ENCODE peak calls at places on chromosomes 6 and 20, in ten cellular contexts. J is cardiac muscle cell; D is mammary epithelial cell; P is CD4-positive, alpha-beta T cell; S is fibroblast of lung; F is prostate gland; M is right cardiac atrium; Z is GM23248; B is uterus; R is sigmoid colon. E is an unnamed sample.

GRCh38 chr20:61044499-61044898 is 207.6 kb upstream of the CDH4 start:
- DNase-seq in J (no peak), D (no peak), P (no peak), S (no peak), F (no peak), M (no peak), Z (peak; percentile 2), B (no peak), R (no peak), E (no peak)

GRCh38 chr6:158431560-158431959 is 119.3 kb downstream of the TULP4 start:
- DNase-seq in J (no peak), D (no peak), P (no peak), S (no peak), F (no peak), M (no peak), Z (no peak), B (no peak), R (no peak), E (no peak)

GRCh38 chr6:112109267-112109666 is 21.9 kb downstream of the FAM229B start:
- DNase-seq in J (peak; percentile 35), D (no peak), P (no peak), S (peak; percentile 33), F (no peak), M (no peak), Z (no peak), B (no peak), R (peak; percentile 64), E (no peak)

GRCh38 chr20:40540163-40540562 is 148.9 kb downstream of the MAFB start:
- DNase-seq in J (no peak), D (no peak), P (no peak), S (no peak), F (peak; percentile 43), M (no peak), Z (no peak), B (no peak), R (no peak), E (no peak)

GRCh38 chr20:3047486-3048419 is 1.9 kb downstream of the MRPS26 start:
- DNase-seq in J (no peak), D (no peak), P (no peak), S (no peak), F (no peak), M (no peak), Z (no peak), B (no peak), R (no peak), E (no peak)

GRCh38 chr6:44738652-44739141 is 351.2 kb downstream of the CDC5L start:
- DNase-seq in J (peak; percentile 25), D (peak; percentile 21), P (no peak), S (peak; percentile 77), F (no peak), M (no peak), Z (peak; percentile 83), B (peak; percentile 34), R (no peak), E (peak; percentile 93)

GRCh38 chr6:91476000-91476399 is 889.1 kb upstream of the MAP3K7 start:
- DNase-seq in J (peak; percentile 42), D (peak; percentile 27), P (no peak), S (peak; percentile 89), F (no peak), M (no peak), Z (no peak), B (no peak), R (no peak), E (peak; percentile 76)

GRCh38 chr6:92201618-92202017 is 1217.7 kb downstream of the EPHA7 start:
- DNase-seq in J (no peak), D (no peak), P (no peak), S (peak; percentile 1), F (no peak), M (no peak), Z (no peak), B (no peak), R (no peak), E (no peak)

GRCh38 chr6:111428803-111429202 is 54.2 kb downstream of the REV3L start:
- DNase-seq in J (no peak), D (no peak), P (no peak), S (no peak), F (no peak), M (no peak), Z (no peak), B (no peak), R (no peak), E (no peak)

GRCh38 chr6:56145616-56146015 is 101.8 kb downstream of the COL21A1 start:
- DNase-seq in J (no peak), D (no peak), P (no peak), S (peak; percentile 33), F (no peak), M (no peak), Z (peak; percentile 28), B (no peak), R (no peak), E (no peak)

GRCh38 chr6:1179571-1180459 is 132.1 kb upstream of the FOXQ1 start:
- DNase-seq in J (no peak), D (no peak), P (no peak), S (no peak), F (no peak), M (no peak), Z (no peak), B (no peak), R (no peak), E (no peak)

GRCh38 chr6:137490961-137491360 is 3.2 kb downstream of the OLIG3 start:
- DNase-seq in J (no peak), D (no peak), P (no peak), S (no peak), F (no peak), M (no peak), Z (no peak), B (no peak), R (no peak), E (no peak)
- H3K27me3 ChIP-seq in J (peaks cover 100% of the 10 kb centered on the region), D (peaks cover 72% of the 10 kb centered on the region), P (peaks cover 99% of the 10 kb centered on the region), S (peaks cover 91% of the 10 kb centered on the region), F (peaks cover 69% of the 10 kb centered on the region), M (no peaks in the 10 kb centered on the region), Z (peaks cover 96% of the 10 kb centered on the region), B (peaks cover 84% of the 10 kb centered on the region), R (peaks cover 95% of the 10 kb centered on the region), E (peaks cover 62% of the 10 kb centered on the region)

DNA sequence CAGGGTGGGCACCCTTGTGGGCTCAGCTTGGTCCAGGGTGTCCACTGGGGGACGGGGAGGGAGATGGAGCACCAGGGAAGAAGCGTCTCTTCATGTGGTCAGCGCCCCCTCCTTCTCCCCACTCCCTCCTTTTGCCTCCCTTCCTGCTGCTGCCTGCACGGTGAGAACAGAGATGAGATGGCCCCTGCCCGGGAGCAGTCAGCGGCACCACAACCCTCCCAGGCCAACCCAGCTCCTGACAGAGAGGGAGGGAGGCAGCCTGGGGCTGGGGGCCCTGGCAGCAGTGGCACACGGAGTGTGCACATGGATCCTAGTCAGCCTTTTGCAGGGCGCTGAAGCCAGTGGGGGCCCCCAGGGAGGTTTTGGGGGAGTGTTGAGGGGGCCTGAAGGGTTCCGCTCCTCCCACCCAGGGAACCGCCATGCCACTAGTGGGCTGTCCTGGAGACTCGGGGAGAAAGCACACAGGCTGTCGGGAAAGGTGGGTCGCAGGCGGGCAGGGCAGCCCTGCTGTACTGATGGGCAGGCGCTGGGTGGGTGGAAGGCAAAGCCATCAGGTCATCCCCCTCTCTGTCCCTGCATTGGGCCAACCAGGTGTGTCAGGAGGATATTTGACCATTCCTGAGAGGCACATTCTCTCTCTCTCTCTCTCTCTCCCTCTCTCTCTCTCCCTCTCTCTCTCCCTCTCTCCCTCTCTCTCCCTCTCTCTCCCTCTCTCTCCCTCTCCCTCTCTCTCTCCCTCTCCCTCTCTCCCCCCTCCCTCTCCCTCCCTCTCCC is 94.3 kb upstream of the BHLHE23 start:
- DNase-seq in J (no peak), D (no peak), P (peak; percentile 30), S (no peak), F (no peak), M (peak; percentile 37), Z (no peak), B (no peak), R (peak; percentile 56), E (no peak)
- H3K27me3 ChIP-seq in J (peaks cover 88% of the 10 kb centered on the region), D (peaks cover 2% of the 10 kb centered on the region), P (no peaks in the 10 kb centered on the region), S (no peaks in the 10 kb centered on the region), F (peaks cover 13% of the 10 kb centered on the region), M (no peaks in the 10 kb centered on the region), Z (peaks cover 4% of the 10 kb centered on the region), B (no peaks in the 10 kb centered on the region), R (peaks cover 25% of the 10 kb centered on the region), E (peaks cover 26% of the 10 kb centered on the region)

DNA sequence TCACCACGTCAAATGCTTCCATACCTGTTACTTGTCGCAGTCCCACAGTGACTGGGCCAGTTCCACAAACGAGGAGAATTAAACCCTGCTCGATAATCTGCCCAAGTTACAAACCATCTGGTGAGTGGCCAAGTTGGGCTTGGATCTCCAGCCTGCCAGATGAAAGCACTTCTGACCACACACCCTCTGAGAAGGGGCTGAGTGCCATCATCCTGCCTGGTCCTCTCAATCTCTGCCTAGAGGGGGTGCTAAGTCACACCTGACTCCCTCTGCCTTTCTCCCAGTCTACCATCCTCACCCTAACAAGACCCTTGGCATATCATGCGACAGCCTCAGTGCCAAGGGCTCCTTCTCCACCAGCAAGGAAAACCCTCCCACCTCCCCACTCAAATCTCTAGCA is 15.8 kb downstream of the RRP36 start:
- DNase-seq in J (no peak), D (no peak), P (no peak), S (no peak), F (no peak), M (no peak), Z (no peak), B (no peak), R (no peak), E (no peak)
- H3K27me3 ChIP-seq in J (no peaks in the 10 kb centered on the region), D (no peaks in the 10 kb centered on the region), P (no peaks in the 10 kb centered on the region), S (no peaks in the 10 kb centered on the region), F (no peaks in the 10 kb centered on the region), M (no peaks in the 10 kb centered on the region), Z (no peaks in the 10 kb centered on the region), B (no peaks in the 10 kb centered on the region), R (no peaks in the 10 kb centered on the region), E (no peaks in the 10 kb centered on the region)

GRCh38 chr6:36387440-36388303 is at the start of gene ETV7:
- DNase-seq in J (peak; percentile 16), D (peak; percentile 35), P (peak; percentile 52), S (peak; percentile 8), F (peak; percentile 23), M (peak; percentile 68), Z (peak; percentile 70), B (peak; percentile 39), R (peak; percentile 66), E (peak; percentile 38)
- H3K27me3 ChIP-seq in J (peaks cover 81% of the 10 kb centered on the region), D (no peaks in the 10 kb centered on the region), P (peaks cover 6% of the 10 kb centered on the region), S (peaks cover 9% of the 10 kb centered on the region), F (no peaks in the 10 kb centered on the region), M (no peaks in the 10 kb centered on the region), Z (peaks cover 9% of the 10 kb centered on the region), B (no peaks in the 10 kb centered on the region), R (no peaks in the 10 kb centered on the region), E (no peaks in the 10 kb centered on the region)

GRCh38 chr6:124022641-124023040 is 219.0 kb downstream of the NKAIN2 start:
- DNase-seq in J (no peak), D (no peak), P (no peak), S (no peak), F (no peak), M (no peak), Z (no peak), B (no peak), R (no peak), E (no peak)

GRCh38 chr6:124029535-124029934 is 225.9 kb downstream of the NKAIN2 start:
- DNase-seq in J (no peak), D (no peak), P (no peak), S (no peak), F (no peak), M (no peak), Z (no peak), B (no peak), R (no peak), E (no peak)

GRCh38 chr6:124028117-124028516 is 224.5 kb downstream of the NKAIN2 start:
- DNase-seq in J (peak; percentile 36), D (no peak), P (no peak), S (peak; percentile 21), F (no peak), M (no peak), Z (no peak), B (no peak), R (no peak), E (no peak)

GRCh38 chr6:124026645-124027044 is 223.0 kb downstream of the NKAIN2 start:
- DNase-seq in J (peak; percentile 37), D (no peak), P (no peak), S (no peak), F (no peak), M (no peak), Z (no peak), B (no peak), R (no peak), E (no peak)

GRCh38 chr6:124027392-124027791 is 223.7 kb downstream of the NKAIN2 start:
- DNase-seq in J (no peak), D (no peak), P (no peak), S (no peak), F (no peak), M (no peak), Z (no peak), B (no peak), R (no peak), E (no peak)
- H3K27me3 ChIP-seq in J (no peaks in the 10 kb centered on the region), D (no peaks in the 10 kb centered on the region), P (no peaks in the 10 kb centered on the region), S (no peaks in the 10 kb centered on the region), F (no peaks in the 10 kb centered on the region), M (no peaks in the 10 kb centered on the region), Z (no peaks in the 10 kb centered on the region), B (no peaks in the 10 kb centered on the region), R (no peaks in the 10 kb centered on the region), E (no peaks in the 10 kb centered on the region)